ENCODE peak calls at places on chromosomes 7 and 10, in six cellular contexts. L is GM12878, W is HCT116, T is H1, Q is HepG2, N is K562. U is an unnamed sample. For H3K9me3, the result is how much of the 10 kb centered on the place peaks cover.

GRCh38 chr7:152857272-152857671 is 97.7 kb downstream of the ACTR3B start:
- DNase-seq in L (no peak), W (no peak), T (no peak), Q (no peak), N (no peak), U (no peak)

GRCh38 chr7:151404216-151405011 is 5.4 kb downstream of the WDR86 start:
- DNase-seq in L (no peak), W (peak), T (no peak), Q (no peak), N (peak), U (no peak)

GRCh38 chr10:11148638-11149037 is 131.0 kb downstream of the CELF2 start:
- DNase-seq in L (no peak), W (no peak), T (no peak), Q (no peak), N (no peak), U (no peak)

GRCh38 chr7:106613861-106614560 is 46.9 kb downstream of the CCDC71L start:
- DNase-seq in L (no peak), W (no peak), T (no peak), Q (no peak), N (no peak), U (no peak)

GRCh38 chr10:123241391-123242141 is 87.4 kb downstream of the BUB3 start:
- DNase-seq in L (no peak), W (no peak), T (no peak), Q (peak), N (no peak), U (no peak)

GRCh38 chr7:26533163-26533562 is 241.5 kb downstream of the SNX10 start:
- DNase-seq in L (no peak), W (no peak), T (no peak), Q (no peak), N (no peak), U (no peak)

GRCh38 chr7:46281071-46281470 is 360.0 kb upstream of the IGFBP3 start:
- DNase-seq in L (no peak), W (no peak), T (no peak), Q (no peak), N (no peak), U (no peak)

GRCh38 chr10:63829020-63829419 is 307.8 kb downstream of the REEP3 start:
- DNase-seq in L (no peak), W (no peak), T (no peak), Q (no peak), N (no peak), U (no peak)

GRCh38 chr10:46548781-46549090 is 7.7 kb downstream of the GPRIN2 start:
- DNase-seq in L (no peak), W (no peak), T (no peak), Q (no peak), N (no peak), U (no peak)

GRCh38 chr7:29189743-29190201 is 4.8 kb upstream of the CHN2 start:
- DNase-seq in L (no peak), W (peak), T (peak), Q (peak), N (peak), U (peak)

GRCh38 chr7:155844526-155844925 is 32.3 kb upstream of the SHH start:
- DNase-seq in L (no peak), W (no peak), T (no peak), Q (no peak), N (no peak), U (no peak)

GRCh38 chr7:1946025-1946424 is 275.9 kb downstream of the ELFN1 start:
- DNase-seq in L (no peak), W (no peak), T (no peak), Q (no peak), N (no peak), U (no peak)

GRCh38 chr10:88271736-88272135 is 311.4 kb downstream of the RNLS start:
- DNase-seq in L (no peak), W (no peak), T (no peak), Q (no peak), N (no peak), U (no peak)

GRCh38 chr10:80516506-80517075 is 21.1 kb upstream of the SH2D4B start:
- DNase-seq in L (no peak), W (no peak), T (no peak), Q (no peak), N (no peak), U (no peak)

GRCh38 chr10:32446701-32447406 is 914 bp downstream of the CCDC7 start:
- DNase-seq in L (peak), W (peak), T (no peak), Q (no peak), N (peak), U (peak)

GRCh38 chr10:12097791-12098190 is 29.0 kb downstream of the DHTKD1 start:
- DNase-seq in L (no peak), W (no peak), T (no peak), Q (no peak), N (no peak), U (no peak)

GRCh38 chr7:83550100-83550499 is 98.8 kb downstream of the SEMA3E start:
- DNase-seq in L (no peak), W (no peak), T (no peak), Q (no peak), N (no peak), U (no peak)

GRCh38 chr10:69217119-69217754 is 2.9 kb upstream of the HKDC1 start:
- DNase-seq in L (no peak), W (peak), T (no peak), Q (peak), N (no peak), U (no peak)

GRCh38 chr10:101308051-101308450 is 45.9 kb upstream of the BTRC start:
- DNase-seq in L (no peak), W (no peak), T (no peak), Q (no peak), N (no peak), U (no peak)

GRCh38 chr7:132080967-132081668 is 495.2 kb downstream of the PLXNA4 start:
- DNase-seq in L (no peak), W (no peak), T (no peak), Q (no peak), N (no peak), U (no peak)

GRCh38 chr10:12198156-12198555 is 2.2 kb downstream of the CDC123 start:
- DNase-seq in L (no peak), W (no peak), T (no peak), Q (no peak), N (no peak), U (no peak)

GRCh38 chr10:113476673-113477072 is 76.2 kb upstream of the HABP2 start:
- DNase-seq in L (no peak), W (no peak), T (no peak), Q (no peak), N (no peak), U (no peak)

GRCh38 chr10:113480828-113481502 is 71.9 kb upstream of the HABP2 start:
- DNase-seq in L (no peak), W (no peak), T (no peak), Q (no peak), N (no peak), U (no peak)

GRCh38 chr10:113479346-113480080 is 73.3 kb upstream of the HABP2 start:
- DNase-seq in L (no peak), W (no peak), T (no peak), Q (no peak), N (no peak), U (no peak)

GRCh38 chr10:113477451-113477850 is 75.4 kb upstream of the HABP2 start:
- DNase-seq in L (no peak), W (no peak), T (no peak), Q (no peak), N (no peak), U (no peak)

GRCh38 chr10:113480081-113480360 is 72.8 kb upstream of the HABP2 start:
- DNase-seq in L (no peak), W (no peak), T (no peak), Q (no peak), N (no peak), U (no peak)
- H3K9me3 ChIP-seq in L (under half), W (under half), T (under half), Q (under half), N (under half), U (under half)

GRCh38 chr7:108007280-108007679 is 4.3 kb upstream of the LAMB1 start:
- DNase-seq in L (no peak), W (no peak), T (no peak), Q (no peak), N (no peak), U (no peak)
- TF ChIP-seq ZNF274 in L (no peak), W (no peak), T (no peak), Q (no peak), N (no peak), U (no peak)

DNA sequence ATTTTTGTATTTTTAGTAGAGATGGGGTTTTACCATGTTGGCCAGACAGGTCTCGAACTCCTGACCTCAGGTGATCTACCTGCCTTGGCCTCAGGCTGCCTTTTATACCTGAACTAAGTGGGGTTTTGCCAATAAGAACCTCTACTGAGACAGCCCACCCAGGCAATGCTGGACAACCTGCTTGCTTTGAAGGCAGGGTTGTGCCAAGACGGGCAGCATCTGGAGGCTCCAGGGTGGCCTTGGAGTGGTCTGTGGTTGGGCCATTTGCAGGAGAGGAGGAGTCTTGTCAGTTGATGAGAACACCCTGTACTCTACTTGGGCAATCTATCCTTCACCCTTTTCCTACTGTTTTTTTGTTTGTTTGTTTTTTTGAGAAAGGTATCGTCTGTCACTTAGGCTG is 75.3 kb upstream of the ZNF735 start:
- DNase-seq in L (no peak), W (no peak), T (no peak), Q (no peak), N (no peak), U (no peak)
- H3K9me3 ChIP-seq in L (under half), W (under half), T (half or more), Q (half or more), N (under half), U (under half)

GRCh38 chr7:142626420-142627035 is 122.7 kb upstream of the PRSS1 start:
- DNase-seq in L (no peak), W (peak), T (no peak), Q (peak), N (peak), U (peak)
- TF ChIP-seq ZNF274 in L (no peak), W (no peak), T (no peak), Q (no peak), N (no peak), U (no peak)

GRCh38 chr10:2387261-2387660 is 649.9 kb upstream of the ADARB2 start:
- DNase-seq in L (no peak), W (no peak), T (no peak), Q (no peak), N (no peak), U (no peak)
- H3K9me3 ChIP-seq in L (under half), W (under half), T (under half), Q (under half), N (under half), U (under half)

GRCh38 chr10:74926791-74927585 is 100.6 kb downstream of the KAT6B start:
- DNase-seq in L (no peak), W (no peak), T (no peak), Q (peak), N (no peak), U (no peak)

GRCh38 chr10:74927701-74928100 is 101.3 kb downstream of the KAT6B start:
- DNase-seq in L (no peak), W (no peak), T (no peak), Q (no peak), N (no peak), U (no peak)

GRCh38 chr10:74930962-74931361 is 104.6 kb downstream of the KAT6B start:
- DNase-seq in L (no peak), W (no peak), T (no peak), Q (no peak), N (no peak), U (no peak)

GRCh38 chr10:74928742-74929191 is 102.4 kb downstream of the KAT6B start:
- DNase-seq in L (no peak), W (no peak), T (no peak), Q (no peak), N (no peak), U (no peak)

DNA sequence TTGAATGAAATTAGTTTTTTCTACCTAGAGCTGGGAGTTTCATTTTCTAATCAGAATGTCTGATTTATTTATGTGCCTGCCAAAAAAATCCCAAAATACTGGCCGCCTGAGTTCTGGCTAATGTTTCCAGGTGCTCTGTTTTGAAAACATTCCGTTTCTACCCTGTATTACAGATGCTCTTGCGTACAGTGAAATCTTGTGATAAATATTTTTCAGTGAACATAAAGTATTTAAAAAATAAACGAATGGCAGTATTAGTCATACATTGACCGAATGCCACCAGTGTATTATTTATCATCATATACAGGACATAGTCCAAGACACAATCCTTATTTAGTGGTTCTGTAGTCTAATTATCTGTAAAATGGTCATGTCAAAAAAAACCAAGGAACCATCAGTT is 102.8 kb downstream of the KAT6B start:
- DNase-seq in L (no peak), W (no peak), T (no peak), Q (no peak), N (no peak), U (no peak)
- TF ChIP-seq ZNF274 in L (no peak), W (no peak), T (no peak), Q (no peak), N (no peak), U (no peak)